ENCODE peak calls at places on chromosomes 7 and 10, in four cellular contexts. U is HFFc6, C is T-helper 9 cell, A is amniotic epithelial cell. K is an unnamed sample.

GRCh38 chr7:105257338-105257737 is 131.4 kb downstream of the SRPK2 start:
- DNase-seq in C (no peak), U (no peak), A (no peak), K (no peak)

GRCh38 chr10:122957474-122957873 is 3.4 kb upstream of the C10orf88 start:
- DNase-seq in A (peak), C (no peak), U (no peak), K (no peak)

GRCh38 chr10:59234194-59234593 is 57.8 kb downstream of the PHYHIPL start:
- DNase-seq in U (no peak), C (no peak), A (no peak), K (no peak)

GRCh38 chr7:52758337-52758736 is 277.1 kb upstream of the POM121L12 start:
- DNase-seq in U (no peak), A (no peak), C (no peak), K (no peak)

GRCh38 chr10:29132821-29133156 is 156.1 kb upstream of the LYZL1 start:
- DNase-seq in C (no peak), U (no peak), A (no peak), K (no peak)

GRCh38 chr7:150945171-150945852 is 32.8 kb downstream of the KCNH2 start:
- DNase-seq in C (no peak), U (no peak), A (no peak), K (no peak)

GRCh38 chr10:9301148-9301547 is 1246.7 kb downstream of the GATA3 start:
- DNase-seq in C (no peak), U (no peak), A (no peak), K (peak)

GRCh38 chr10:103668351-103669242 is 175.1 kb downstream of the NEURL1 start:
- DNase-seq in C (no peak), A (peak), U (peak), K (peak)

GRCh38 chr7:47228386-47229014 is 353.4 kb downstream of the TNS3 start:
- DNase-seq in A (no peak), U (no peak), C (no peak), K (no peak)

GRCh38 chr10:45160266-45160665 is 155.1 kb downstream of the OR13A1 start:
- DNase-seq in U (peak), C (no peak), A (peak), K (peak)

GRCh38 chr10:119090968-119091367 is 10.4 kb upstream of the EIF3A start:
- DNase-seq in U (peak), A (peak), C (peak), K (no peak)

GRCh38 chr10:79260803-79261740 is 86.2 kb upstream of the PPIF start:
- DNase-seq in U (no peak), C (no peak), A (peak), K (no peak)

GRCh38 chr10:71399946-71400345 is 3.2 kb downstream of the CDH23 start:
- DNase-seq in U (no peak), A (no peak), C (no peak), K (no peak)

GRCh38 chr7:129906700-129907099 is 46.1 kb downstream of the UBE2H start:
- DNase-seq in U (peak), A (peak), C (no peak), K (no peak)

GRCh38 chr7:135678612-135679575 is 16.6 kb downstream of the STMP1 start:
- DNase-seq in U (peak), A (peak), C (no peak), K (no peak)

GRCh38 chr10:78290131-78290750 is 256.6 kb downstream of the RPS24 start:
- DNase-seq in C (no peak), A (no peak), U (no peak), K (no peak)

GRCh38 chr7:69654381-69654780 is 56.1 kb downstream of the AUTS2 start:
- DNase-seq in C (no peak), U (no peak), A (no peak), K (no peak)